ENCODE peak calls at places on chromosomes 16 and 17, in eight cellular contexts. Y, F, N, M, O, D, T and V are unnamed samples.
A peak's percentile ranks its signal among the peaks of the same experiment; 100 is the strongest.

GRCh38 chr16:2511128-2511785 is 2.5 kb upstream of the ATP6V0C start:
- DNase-seq in Y (peak; percentile 71), F (no peak), N (peak; percentile 59), M (no peak), O (peak; percentile 38), D (no peak), T (peak; percentile 95), V (no peak)

GRCh38 chr17:20955437-20956323 is 87.1 kb downstream of the USP22 start:
- DNase-seq in Y (peak; percentile 26), F (peak; percentile 34), N (peak; percentile 21), M (no peak), O (peak; percentile 63), D (peak; percentile 39), T (peak; percentile 81), V (no peak)

GRCh38 chr16:72821551-72821950 is 226.4 kb downstream of the ZFHX3 start:
- DNase-seq in Y (no peak), F (peak; percentile 31), N (peak; percentile 6), M (no peak), O (no peak), D (no peak), T (no peak), V (no peak)

GRCh38 chr16:27462846-27463682 is 61.1 kb downstream of the IL21R start:
- DNase-seq in Y (no peak), F (no peak), N (no peak), M (no peak), O (no peak), D (no peak), T (no peak), V (no peak)

GRCh38 chr17:46962374-46962790 is 16.7 kb downstream of the RPRML start:
- DNase-seq in Y (no peak), F (no peak), N (peak; percentile 52), M (no peak), O (no peak), D (peak; percentile 8), T (no peak), V (no peak)

GRCh38 chr17:21425736-21426135 is 49.6 kb downstream of the KCNJ12 start:
- DNase-seq in Y (no peak), F (no peak), N (no peak), M (no peak), O (no peak), D (no peak), T (no peak), V (no peak)

GRCh38 chr17:51120357-51120738 is 320 bp downstream of the SPAG9 start:
- DNase-seq in Y (peak; percentile 25), F (peak; percentile 38), N (peak; percentile 55), M (no peak), O (peak; percentile 55), D (peak; percentile 54), T (peak; percentile 81), V (no peak)

GRCh38 chr17:57484826-57485565 is 228.7 kb downstream of the MSI2 start:
- DNase-seq in Y (no peak), F (no peak), N (no peak), M (no peak), O (no peak), D (no peak), T (no peak), V (no peak)

GRCh38 chr16:89909777-89910716 is 8.6 kb upstream of the MC1R start:
- DNase-seq in Y (peak; percentile 64), F (peak; percentile 63), N (peak; percentile 57), M (no peak), O (peak; percentile 82), D (peak; percentile 62), T (peak; percentile 91), V (no peak)

GRCh38 chr17:29617481-29618271 is 5.0 kb downstream of the CORO6 start:
- DNase-seq in Y (no peak), F (peak; percentile 64), N (peak; percentile 62), M (no peak), O (peak; percentile 74), D (peak; percentile 63), T (peak; percentile 86), V (no peak)

GRCh38 chr16:83272843-83273242 is 534.9 kb upstream of the HSBP1 start:
- DNase-seq in Y (no peak), F (no peak), N (no peak), M (peak; percentile 53), O (no peak), D (no peak), T (no peak), V (no peak)

GRCh38 chr17:48440660-48441059 is 10.6 kb upstream of the SKAP1 start:
- DNase-seq in Y (no peak), F (no peak), N (no peak), M (no peak), O (no peak), D (no peak), T (no peak), V (no peak)

GRCh38 chr17:30173649-30174048 is 57.0 kb downstream of the NSRP1 start:
- DNase-seq in Y (no peak), F (no peak), N (no peak), M (no peak), O (no peak), D (no peak), T (no peak), V (no peak)

GRCh38 chr16:28917095-28917494 is 7.9 kb downstream of the RABEP2 start:
- DNase-seq in Y (no peak), F (no peak), N (no peak), M (no peak), O (no peak), D (no peak), T (no peak), V (no peak)

GRCh38 chr16:85767569-85767968 is 16.7 kb upstream of the C16orf74 start:
- DNase-seq in Y (no peak), F (no peak), N (peak; percentile 60), M (no peak), O (peak; percentile 50), D (no peak), T (no peak), V (no peak)

GRCh38 chr17:43931062-43931571 is 11.2 kb downstream of the PPY start:
- DNase-seq in Y (no peak), F (no peak), N (no peak), M (no peak), O (no peak), D (no peak), T (no peak), V (no peak)

GRCh38 chr17:17723354-17724261 is 42.4 kb downstream of the RAI1 start:
- DNase-seq in Y (no peak), F (peak; percentile 56), N (peak; percentile 61), M (no peak), O (no peak), D (no peak), T (no peak), V (no peak)

GRCh38 chr16:75053791-75054555 is 55.1 kb downstream of the ZNRF1 start:
- DNase-seq in Y (peak; percentile 27), F (peak; percentile 66), N (peak; percentile 21), M (no peak), O (peak; percentile 59), D (peak; percentile 81), T (peak; percentile 76), V (no peak)

GRCh38 chr17:50663812-50664374 is 29.2 kb downstream of the ABCC3 start:
- DNase-seq in Y (no peak), F (no peak), N (no peak), M (no peak), O (peak; percentile 73), D (no peak), T (no peak), V (no peak)

GRCh38 chr17:67376892-67377726 is at the start of gene PITPNC1:
- DNase-seq in Y (peak; percentile 68), F (peak; percentile 87), N (peak; percentile 89), M (peak; percentile 96), O (peak; percentile 88), D (peak; percentile 54), T (peak; percentile 91), V (peak; percentile 34)

GRCh38 chr17:67378444-67379250 is 1.6 kb downstream of the PITPNC1 start:
- DNase-seq in Y (peak; percentile 63), F (peak; percentile 79), N (peak; percentile 83), M (peak; percentile 96), O (peak; percentile 78), D (peak; percentile 79), T (peak; percentile 85), V (no peak)

GRCh38 chr17:67376509-67376891 is 581 bp upstream of the PITPNC1 start:
- DNase-seq in Y (peak; percentile 26), F (peak; percentile 24), N (no peak), M (no peak), O (no peak), D (no peak), T (peak; percentile 68), V (no peak)

GRCh38 chr17:67379251-67379630 is 2.2 kb downstream of the PITPNC1 start:
- DNase-seq in Y (no peak), F (no peak), N (no peak), M (no peak), O (no peak), D (no peak), T (no peak), V (no peak)

GRCh38 chr17:67377727-67378443 is 804 bp downstream of the PITPNC1 start:
- DNase-seq in Y (no peak), F (peak; percentile 41), N (no peak), M (no peak), O (peak; percentile 43), D (peak; percentile 29), T (peak; percentile 77), V (no peak)
- TF ChIP-seq POLR2A in Y (no peak), F (no peak), N (no peak), M (no peak), O (no peak), D (no peak), T (no peak), V (no peak)

DNA sequence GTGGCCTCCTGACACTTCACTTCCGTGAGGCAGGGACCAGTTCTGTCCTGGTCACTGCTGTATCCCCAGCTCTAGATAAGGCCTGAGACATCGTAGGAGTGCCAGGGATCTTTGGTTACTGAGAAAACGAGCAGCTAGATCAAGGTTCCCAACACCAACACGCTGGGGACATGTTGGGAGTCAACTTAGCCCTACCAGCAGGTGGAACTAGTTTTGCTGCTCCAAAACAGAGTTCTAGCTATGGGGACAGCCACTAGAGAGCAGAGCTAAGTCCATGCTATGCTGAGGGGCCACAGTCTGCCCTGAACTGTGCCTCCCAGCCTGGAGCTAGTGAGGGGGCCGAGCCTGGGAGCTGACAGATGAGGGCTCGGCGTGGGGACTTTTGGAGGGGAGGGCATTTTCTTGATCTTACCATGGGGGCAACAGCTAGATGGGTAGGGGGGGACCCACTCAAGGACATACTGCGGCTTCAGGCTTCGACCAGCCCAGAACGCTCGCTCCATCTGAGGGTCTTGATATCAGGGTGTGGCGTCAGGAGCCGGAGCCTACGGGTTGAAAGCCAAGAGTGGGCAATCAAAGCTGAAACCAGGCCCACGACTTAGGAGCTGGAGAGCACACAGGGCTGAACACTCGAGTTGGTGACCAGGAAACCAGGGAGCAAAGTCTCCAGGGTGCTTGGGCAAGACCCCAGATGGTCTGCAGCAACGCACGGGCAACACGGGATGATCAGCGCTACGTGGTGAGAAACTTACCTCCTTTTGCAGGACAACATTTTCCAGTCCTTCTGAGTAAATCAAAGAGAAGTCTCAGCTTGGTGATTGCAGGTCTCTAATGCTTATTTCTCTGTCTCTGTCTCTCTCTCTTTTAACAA is 13.4 kb downstream of the SNX20 start:
- DNase-seq in Y (no peak), F (no peak), N (no peak), M (no peak), O (no peak), D (no peak), T (no peak), V (no peak)
- H3K4me3 ChIP-seq in Y (no peak overlapping the region), F (no peak overlapping the region), N (no peak overlapping the region), M (no peak overlapping the region), O (no peak overlapping the region), D (no peak overlapping the region), T (no peak overlapping the region), V (no peak overlapping the region)

GRCh38 chr16:4936991-4937781 is at the start of gene PPL:
- DNase-seq in Y (peak; percentile 37), F (peak; percentile 91), N (no peak), M (no peak), O (peak; percentile 84), D (peak; percentile 67), T (peak; percentile 89), V (no peak)
- TF ChIP-seq POLR2A in Y (no peak), F (peak; percentile 60), N (no peak), M (no peak), O (no peak), D (no peak), T (no peak), V (no peak)

GRCh38 chr17:78142113-78142861 is 3.9 kb upstream of the C17orf99 start:
- DNase-seq in Y (no peak), F (peak; percentile 83), N (no peak), M (no peak), O (peak; percentile 84), D (no peak), T (no peak), V (no peak)
- H3K4me3 ChIP-seq in Y (no peak overlapping the region), F (no peak overlapping the region), N (no peak overlapping the region), M (no peak overlapping the region), O (no peak overlapping the region), D (no peak overlapping the region), T (no peak overlapping the region), V (no peak overlapping the region)